ENCODE peak calls at places on chromosomes 3 and 15, in four cellular contexts. H is activated CD8-positive, alpha-beta T cell treated with anti-CD3 and anti-CD28 coated beads, Interleukin-2, amount 10 ng/mL, durations not matched to agents 7 days and 5 days; N is NCI-H524 treated with DMSO at 0.1 percent for 48 hours; L is EL. E is an unnamed sample.

GRCh38 chr15:38688761-38689160 is 124.1 kb upstream of the RASGRP1 start:
- DNase-seq in H (peak; percentile 80), N (no peak), L (no peak), E (no peak)

GRCh38 chr3:171239757-171240503 is 213.4 kb upstream of the SLC2A2 start:
- DNase-seq in H (no peak), N (peak; percentile 84), L (no peak), E (no peak)

GRCh38 chr15:70154440-70155347 is 57.0 kb upstream of the TLE3 start:
- DNase-seq in H (no peak), N (no peak), L (no peak), E (no peak)

GRCh38 chr15:79779739-79780138 is 117.1 kb downstream of the MTHFS start:
- DNase-seq in H (peak; percentile 26), N (no peak), L (no peak), E (no peak)

GRCh38 chr3:107969994-107970896 is 120.6 kb downstream of the CD47 start:
- DNase-seq in H (no peak), N (no peak), L (no peak), E (no peak)

GRCh38 chr15:99442268-99442897 is 123.4 kb upstream of the MEF2A start:
- DNase-seq in H (peak; percentile 21), N (no peak), L (peak; percentile 87), E (peak; percentile 23)

GRCh38 chr15:91476861-91477260 is 376.6 kb upstream of the SLCO3A1 start:
- DNase-seq in H (no peak), N (no peak), L (no peak), E (no peak)

GRCh38 chr3:59857589-59858346 is 807.9 kb upstream of the CFAP20DC start:
- DNase-seq in H (peak; percentile 90), N (peak; percentile 54), L (peak; percentile 72), E (peak; percentile 4)

GRCh38 chr15:85974348-85974705 is 105.3 kb upstream of the AGBL1 start:
- DNase-seq in H (no peak), N (no peak), L (no peak), E (no peak)

GRCh38 chr3:15628967-15629366 is 27.4 kb downstream of the BTD start:
- DNase-seq in H (no peak), N (no peak), L (no peak), E (no peak)

GRCh38 chr15:71951134-71951533 is 140.8 kb downstream of the NR2E3 start:
- DNase-seq in H (no peak), N (no peak), L (no peak), E (no peak)

GRCh38 chr15:99306694-99307338 is 55.5 kb downstream of the LRRC28 start:
- DNase-seq in H (no peak), N (peak; percentile 92), L (no peak), E (no peak)

GRCh38 chr3:99774467-99774866 is 43.2 kb upstream of the CMSS1 start:
- DNase-seq in H (no peak), N (no peak), L (peak; percentile 88), E (no peak)

GRCh38 chr3:107124885-107125284 is 252.4 kb upstream of the CCDC54 start:
- DNase-seq in H (no peak), N (peak; percentile 98), L (peak; percentile 81), E (no peak)

GRCh38 chr15:62138124-62138523 is 27.0 kb downstream of the C2CD4B start:
- DNase-seq in H (no peak), N (no peak), L (peak; percentile 43), E (no peak)

GRCh38 chr15:83155937-83156336 is 48.5 kb downstream of the TM6SF1 start:
- DNase-seq in H (no peak), N (no peak), L (no peak), E (no peak)

GRCh38 chr3:136862611-136862951 is 573 bp downstream of the NCK1 start:
- DNase-seq in H (peak; percentile 48), N (peak; percentile 53), L (peak; percentile 65), E (no peak)

GRCh38 chr3:97815149-97815917 is 6.5 kb upstream of the CRYBG3 start:
- DNase-seq in H (peak; percentile 56), N (no peak), L (peak; percentile 25), E (no peak)

GRCh38 chr15:70487380-70487725 is 276.0 kb downstream of the UACA start:
- DNase-seq in H (peak; percentile 43), N (no peak), L (no peak), E (no peak)

GRCh38 chr3:175646865-175647264 is 787.7 kb downstream of the NAALADL2 start:
- DNase-seq in H (no peak), N (no peak), L (no peak), E (no peak)

GRCh38 chr15:99305761-99306505 is 54.7 kb downstream of the LRRC28 start:
- DNase-seq in H (no peak), N (peak; percentile 75), L (peak; percentile 44), E (no peak)

GRCh38 chr3:53044371-53045106 is 1.3 kb downstream of the SFMBT1 start:
- DNase-seq in H (peak; percentile 61), N (no peak), L (peak; percentile 60), E (no peak)